ENCODE peak calls at places on chromosomes 6 and 20, in nine cellular contexts. Z is NCI-H2029; I is occipital lobe; S is right cardiac atrium; N is hypothalamus; G is stimulated activated naive B cell treated with anti-CD40 and anti-IgM and Interleukin-4, amounts not matched to agents 10 μg/mL and 1 μg/mL and 100 μg/mL, for 72 hours; M is renal cortical epithelial cell; X is endothelial cell; R is heart left ventricle. P is an unnamed sample.
A peak's percentile ranks its signal among the peaks of the same experiment; 100 is the strongest.

GRCh38 chr6:138600726-138601125 is 101.4 kb upstream of the NHSL1 start:
- DNase-seq in Z (no peak), I (no peak), S (no peak), N (no peak), G (no peak), M (no peak), X (no peak), R (no peak), P (no peak)

GRCh38 chr6:129753422-129753821 is 43.4 kb upstream of the ARHGAP18 start:
- DNase-seq in Z (no peak), I (no peak), S (no peak), N (no peak), G (no peak), M (peak; percentile 38), X (no peak), R (no peak), P (no peak)

GRCh38 chr6:132007474-132008190 is 56.5 kb upstream of the CCN2 start:
- DNase-seq in Z (no peak), I (no peak), S (no peak), N (no peak), G (no peak), M (no peak), X (no peak), R (no peak), P (no peak)

GRCh38 chr6:138410972-138411667 is 7.1 kb downstream of the HEBP2 start:
- DNase-seq in Z (no peak), I (no peak), S (no peak), N (no peak), G (no peak), M (peak; percentile 63), X (no peak), R (no peak), P (no peak)

GRCh38 chr6:52410979-52411378 is 9.2 kb upstream of the EFHC1 start:
- DNase-seq in Z (no peak), I (no peak), S (no peak), N (no peak), G (no peak), M (no peak), X (no peak), R (no peak), P (no peak)

GRCh38 chr6:38148606-38149005 is 329.1 kb downstream of the ZFAND3 start:
- DNase-seq in Z (no peak), I (no peak), S (no peak), N (no peak), G (no peak), M (no peak), X (no peak), R (no peak), P (no peak)

GRCh38 chr6:135630789-135631376 is 133.3 kb upstream of the AHI1 start:
- DNase-seq in Z (no peak), I (no peak), S (no peak), N (no peak), G (no peak), M (no peak), X (peak; percentile 24), R (no peak), P (no peak)

GRCh38 chr20:60057123-60057865 is 99.1 kb downstream of the CDH26 start:
- DNase-seq in Z (peak; percentile 87), I (peak; percentile 50), S (peak; percentile 80), N (peak; percentile 45), G (peak; percentile 52), M (peak; percentile 34), X (peak; percentile 76), R (peak; percentile 73), P (peak; percentile 66)

GRCh38 chr6:45132059-45132458 is 196.1 kb upstream of the RUNX2 start:
- DNase-seq in Z (no peak), I (no peak), S (no peak), N (no peak), G (no peak), M (peak; percentile 19), X (no peak), R (no peak), P (no peak)

GRCh38 chr6:29850011-29850553 is 22.5 kb downstream of the HLA-G start:
- DNase-seq in Z (no peak), I (no peak), S (peak; percentile 65), N (no peak), G (no peak), M (no peak), X (no peak), R (no peak), P (peak; percentile 54)

GRCh38 chr6:107292570-107293285 is 166.6 kb downstream of the PDSS2 start:
- DNase-seq in Z (no peak), I (no peak), S (no peak), N (no peak), G (no peak), M (no peak), X (no peak), R (no peak), P (no peak)

P was measured in testis.